ENCODE peak calls at places on chromosomes 16 and 17, in seven cellular contexts. N is T-helper 2 cell treated with Interferon-gamma antibody and Interleukin-4, amounts not matched to agents 5 μg/mL and 100 μg/mL, for 36 hours; X is T-cell; I is dermis blood vessel endothelial cell; G is GM03348; P is CD4-positive, alpha-beta T cell; S is T-helper 9 cell. J is an unnamed sample.

GRCh38 chr17:40191237-40192208 is 14.3 kb downstream of the RAPGEFL1 start:
- DNase-seq in N (peak), I (peak), X (peak), S (peak), P (peak), G (peak), J (peak)

GRCh38 chr16:23333034-23333579 is 31.0 kb downstream of the SCNN1B start:
- DNase-seq in P (no peak), I (no peak), G (no peak), N (no peak), S (no peak), X (no peak), J (no peak)

GRCh38 chr17:75404223-75404738 is 1.2 kb downstream of the GRB2 start:
- DNase-seq in I (peak), P (peak), X (peak), N (peak), G (peak), S (peak), J (peak)

GRCh38 chr17:28953444-28954118 is 2.3 kb upstream of the PHF12 start:
- DNase-seq in G (peak), P (peak), N (peak), X (peak), I (peak), S (peak), J (peak)

GRCh38 chr16:3317315-3317999 is 12.2 kb downstream of the ZNF75A start:
- DNase-seq in I (peak), P (no peak), N (no peak), S (no peak), G (no peak), X (no peak), J (peak)

GRCh38 chr16:19691161-19691850 is 26.7 kb downstream of the KNOP1 start:
- DNase-seq in X (no peak), S (no peak), N (no peak), G (no peak), I (peak), P (no peak), J (peak)

GRCh38 chr17:45919136-45919535 is 24.8 kb downstream of the MAPT start:
- DNase-seq in N (no peak), S (no peak), P (no peak), I (no peak), X (no peak), G (no peak), J (no peak)

GRCh38 chr16:81158964-81159363 is 62.8 kb upstream of the GCSH start:
- DNase-seq in S (no peak), N (no peak), X (no peak), P (no peak), I (peak), G (no peak), J (no peak)

GRCh38 chr17:34519286-34519685 is 60.1 kb upstream of the TMEM132E start:
- DNase-seq in G (no peak), N (no peak), P (no peak), X (no peak), S (no peak), I (peak), J (peak)

GRCh38 chr17:69314246-69315030 is 12.5 kb downstream of the ABCA5 start:
- DNase-seq in G (no peak), N (no peak), X (no peak), P (no peak), I (peak), S (no peak), J (no peak)

GRCh38 chr16:58563235-58563634 is 47.9 kb downstream of the SETD6 start:
- DNase-seq in N (no peak), X (no peak), I (peak), P (no peak), S (no peak), G (peak), J (peak)

GRCh38 chr17:2181206-2181983 is 122.2 kb downstream of the SMG6 start:
- DNase-seq in G (peak), N (no peak), P (no peak), X (no peak), I (peak), S (no peak), J (peak)

GRCh38 chr16:86814256-86814655 is 235.9 kb downstream of the FOXL1 start:
- DNase-seq in P (no peak), I (no peak), N (no peak), G (no peak), S (no peak), X (no peak), J (no peak)

GRCh38 chr17:59668816-59669215 is 38.4 kb downstream of the PTRH2 start:
- DNase-seq in G (peak), I (peak), S (no peak), X (no peak), P (no peak), N (no peak), J (peak)

GRCh38 chr17:42775534-42776098 is 2.4 kb downstream of the VPS25 start:
- DNase-seq in X (no peak), P (no peak), N (no peak), G (no peak), I (peak), S (no peak), J (peak)

GRCh38 chr17:55825213-55825612 is 74.4 kb downstream of the PCTP start:
- DNase-seq in S (no peak), X (no peak), P (no peak), N (no peak), I (peak), G (no peak), J (peak)

GRCh38 chr17:60630352-60630751 is 30.4 kb downstream of the PPM1D start:
- DNase-seq in P (no peak), G (peak), S (no peak), I (peak), N (no peak), X (no peak), J (peak)

GRCh38 chr17:42113293-42114069 is 967 bp upstream of the DHX58 start:
- DNase-seq in N (no peak), X (no peak), P (no peak), I (no peak), G (no peak), S (no peak), J (no peak)

GRCh38 chr16:88063201-88063773 is 112.1 kb downstream of the BANP start:
- DNase-seq in S (no peak), X (no peak), N (no peak), I (peak), P (no peak), G (peak), J (no peak)

GRCh38 chr17:45775576-45776011 is 8.5 kb upstream of the CRHR1 start:
- DNase-seq in S (no peak), N (no peak), X (no peak), G (no peak), P (no peak), I (no peak), J (no peak)

GRCh38 chr17:81909966-81910839 is 996 bp downstream of the PCYT2 start:
- DNase-seq in S (no peak), X (no peak), G (no peak), N (no peak), P (no peak), I (peak), J (no peak)

GRCh38 chr17:75557075-75557851 is 30.3 kb upstream of the MYO15B start:
- DNase-seq in P (no peak), X (no peak), I (no peak), S (no peak), G (no peak), N (no peak), J (no peak)

GRCh38 chr16:29674188-29674587 is 4.8 kb upstream of the QPRT start:
- DNase-seq in G (peak), N (no peak), X (no peak), P (no peak), S (no peak), I (no peak), J (no peak)

GRCh38 chr17:46739982-46740381 is 78.5 kb downstream of the WNT3 start:
- DNase-seq in X (no peak), N (no peak), S (no peak), G (no peak), P (no peak), I (no peak), J (no peak)

GRCh38 chr17:58487589-58488427 is at the start of gene HSF5:
- DNase-seq in G (no peak), I (peak), N (peak), P (peak), S (peak), X (peak), J (peak)

GRCh38 chr17:6666077-6666521 is 14.5 kb downstream of the C17orf100 start:
- DNase-seq in N (no peak), I (peak), G (peak), X (no peak), P (peak), S (peak), J (peak)

GRCh38 chr17:51423421-51424160 is 163.2 kb downstream of the UTP18 start:
- DNase-seq in I (no peak), P (no peak), N (no peak), S (no peak), X (no peak), G (no peak), J (no peak)

GRCh38 chr17:19867654-19868395 is at the start of gene ULK2:
- DNase-seq in P (peak), G (peak), N (peak), S (peak), I (peak), X (peak), J (peak)

GRCh38 chr16:87895641-87896141 is 26.4 kb upstream of the SLC7A5 start:
- DNase-seq in I (no peak), X (peak), S (peak), P (peak), G (peak), N (peak), J (no peak)

GRCh38 chr16:24853830-24854229 is 8.1 kb downstream of the SLC5A11 start:
- DNase-seq in S (no peak), N (no peak), I (peak), P (no peak), G (peak), X (no peak), J (peak)

GRCh38 chr16:56625140-56625942 is at the start of gene MT1E:
- DNase-seq in G (peak), P (peak), I (peak), X (peak), S (no peak), N (peak), J (peak)

GRCh38 chr17:63442074-63442473 is 4.0 kb downstream of the CYB561 start:
- DNase-seq in P (no peak), X (no peak), N (no peak), G (no peak), S (no peak), I (no peak), J (no peak)

GRCh38 chr16:16099320-16099719 is 124.0 kb downstream of the ABCC6 start:
- DNase-seq in G (no peak), N (no peak), X (no peak), P (no peak), S (no peak), I (no peak), J (no peak)

GRCh38 chr17:2510559-2510958 is 1.1 kb downstream of the METTL16 start:
- DNase-seq in X (no peak), N (no peak), P (no peak), I (no peak), G (no peak), S (no peak), J (no peak)

GRCh38 chr17:48555183-48555615 is 10.3 kb upstream of the HOXB2 start:
- DNase-seq in X (no peak), P (no peak), I (no peak), G (peak), N (no peak), S (no peak), J (peak)